ENCODE peak calls at places on chromosomes 16 and 17, in four cellular contexts. One of them, this sample, is unnamed.

GRCh38 chr16:57634171-57634570 is 5.7 kb downstream of the ADGRG1 start:
- DNase-seq in gastrocnemius medialis: no peak
- DNase-seq in astrocyte of the spinal cord: no peak
- DNase-seq in DND-41: no peak
- DNase-seq in this sample: no peak

GRCh38 chr16:12260647-12261262 is 284.2 kb downstream of the SNX29 start:
- DNase-seq in gastrocnemius medialis: no peak
- DNase-seq in astrocyte of the spinal cord: peak; percentile 35
- DNase-seq in DND-41: no peak
- DNase-seq in this sample: no peak

GRCh38 chr16:68130520-68130919 is 45.4 kb downstream of the NFATC3 start:
- DNase-seq in astrocyte of the spinal cord: no peak
- DNase-seq in DND-41: no peak
- DNase-seq in gastrocnemius medialis: no peak
- DNase-seq in this sample: no peak

GRCh38 chr17:63841350-63842172 is 924 bp downstream of the SMARCD2 start:
- DNase-seq in DND-41: peak; percentile 28
- DNase-seq in astrocyte of the spinal cord: peak; percentile 32
- DNase-seq in gastrocnemius medialis: peak; percentile 66
- DNase-seq in this sample: peak; percentile 72

GRCh38 chr16:90023078-90023447 is 3.8 kb upstream of the DBNDD1 start:
- DNase-seq in gastrocnemius medialis: no peak
- DNase-seq in DND-41: no peak
- DNase-seq in astrocyte of the spinal cord: no peak
- DNase-seq in this sample: no peak

GRCh38 chr16:26701243-26701886 is 365.4 kb upstream of the C16orf82 start:
- DNase-seq in DND-41: no peak
- DNase-seq in gastrocnemius medialis: no peak
- DNase-seq in astrocyte of the spinal cord: no peak
- DNase-seq in this sample: no peak

GRCh38 chr16:75267631-75268264 is 16.3 kb upstream of the BCAR1 start:
- DNase-seq in astrocyte of the spinal cord: peak; percentile 58
- DNase-seq in gastrocnemius medialis: peak; percentile 97
- DNase-seq in DND-41: no peak
- DNase-seq in this sample: peak; percentile 77

GRCh38 chr17:73498854-73499597 is 145.2 kb downstream of the SDK2 start:
- DNase-seq in DND-41: no peak
- DNase-seq in gastrocnemius medialis: no peak
- DNase-seq in astrocyte of the spinal cord: no peak
- DNase-seq in this sample: peak; percentile 23

GRCh38 chr17:82218349-82219075 is 5.9 kb upstream of the CCDC57 start:
- DNase-seq in gastrocnemius medialis: no peak
- DNase-seq in astrocyte of the spinal cord: no peak
- DNase-seq in DND-41: no peak
- DNase-seq in this sample: no peak

GRCh38 chr17:81870155-81870977 is 771 bp downstream of the ARHGDIA start:
- DNase-seq in DND-41: peak; percentile 62
- DNase-seq in gastrocnemius medialis: no peak
- DNase-seq in astrocyte of the spinal cord: peak; percentile 58
- DNase-seq in this sample: peak; percentile 45

GRCh38 chr16:4599037-4599436 is 15.7 kb downstream of the UBALD1 start:
- DNase-seq in astrocyte of the spinal cord: no peak
- DNase-seq in gastrocnemius medialis: no peak
- DNase-seq in DND-41: no peak
- DNase-seq in this sample: no peak

GRCh38 chr16:84868829-84869457 is 49.2 kb downstream of the CRISPLD2 start:
- DNase-seq in DND-41: no peak
- DNase-seq in gastrocnemius medialis: peak; percentile 66
- DNase-seq in astrocyte of the spinal cord: no peak
- DNase-seq in this sample: no peak

GRCh38 chr17:43699438-43699756 is 37.7 kb upstream of the MEOX1 start:
- DNase-seq in gastrocnemius medialis: peak; percentile 18
- DNase-seq in astrocyte of the spinal cord: no peak
- DNase-seq in DND-41: no peak
- DNase-seq in this sample: no peak

GRCh38 chr16:4882633-4883285 is 35.5 kb downstream of the UBN1 start:
- DNase-seq in astrocyte of the spinal cord: peak; percentile 72
- DNase-seq in gastrocnemius medialis: peak; percentile 61
- DNase-seq in DND-41: no peak
- DNase-seq in this sample: peak; percentile 57

GRCh38 chr16:11986521-11987057 is 10.1 kb downstream of the SNX29 start:
- DNase-seq in astrocyte of the spinal cord: no peak
- DNase-seq in gastrocnemius medialis: no peak
- DNase-seq in DND-41: no peak
- DNase-seq in this sample: no peak

GRCh38 chr17:3512512-3513171 is 36.8 kb downstream of the ASPA start:
- DNase-seq in DND-41: no peak
- DNase-seq in astrocyte of the spinal cord: peak; percentile 36
- DNase-seq in gastrocnemius medialis: peak; percentile 84
- DNase-seq in this sample: peak; percentile 81

GRCh38 chr16:85384831-85385462 is 228.2 kb upstream of the GSE1 start:
- DNase-seq in astrocyte of the spinal cord: no peak
- DNase-seq in gastrocnemius medialis: no peak
- DNase-seq in DND-41: no peak
- DNase-seq in this sample: peak; percentile 7

GRCh38 chr16:22857296-22857695 is 43.3 kb downstream of the HS3ST2 start:
- DNase-seq in gastrocnemius medialis: no peak
- DNase-seq in DND-41: no peak
- DNase-seq in astrocyte of the spinal cord: no peak
- DNase-seq in this sample: no peak

GRCh38 chr16:86016201-86016965 is 117.4 kb downstream of the IRF8 start:
- DNase-seq in gastrocnemius medialis: no peak
- DNase-seq in astrocyte of the spinal cord: peak; percentile 49
- DNase-seq in DND-41: peak; percentile 48
- DNase-seq in this sample: no peak

GRCh38 chr17:45675012-45675411 is 109.1 kb upstream of the CRHR1 start:
- DNase-seq in DND-41: no peak
- DNase-seq in astrocyte of the spinal cord: no peak
- DNase-seq in gastrocnemius medialis: no peak
- DNase-seq in this sample: no peak

DNA sequence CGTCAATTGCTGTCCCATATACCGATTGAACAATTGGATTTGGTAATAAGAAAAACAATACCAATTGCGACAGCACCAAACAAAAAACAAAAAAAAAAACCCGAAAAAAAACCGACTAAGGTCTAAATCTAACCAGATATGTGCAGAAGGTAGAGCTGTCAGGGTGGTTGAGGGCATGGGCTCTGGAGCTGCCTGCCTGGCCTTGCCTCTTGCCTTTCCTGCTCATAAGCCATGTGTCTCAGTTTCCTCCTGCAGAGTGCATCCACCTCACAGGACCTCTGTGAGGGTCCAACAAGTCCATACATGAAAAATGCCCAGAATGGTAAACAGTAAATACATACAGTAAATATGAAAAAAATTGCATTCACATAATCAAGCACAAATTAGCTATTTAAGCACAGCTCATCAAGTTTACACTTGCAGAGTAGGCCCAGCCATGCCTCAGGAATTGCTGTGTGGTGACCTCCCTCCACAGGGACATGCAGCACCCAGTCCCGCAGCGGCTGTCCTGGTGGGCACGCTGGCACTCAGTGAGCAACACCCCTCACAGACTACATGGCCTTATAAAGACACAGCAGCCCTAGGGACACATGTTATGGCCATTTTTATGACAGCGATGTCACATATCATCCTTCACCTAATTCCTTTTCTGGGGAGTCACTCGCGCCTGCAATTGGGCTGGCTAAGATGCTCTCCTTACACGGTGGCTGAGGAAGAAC is 17.9 kb downstream of the TBC1D28 start:
- DNase-seq in DND-41: no peak
- DNase-seq in gastrocnemius medialis: no peak
- DNase-seq in astrocyte of the spinal cord: no peak
- DNase-seq in this sample: no peak
- H3K4me3 ChIP-seq in DND-41: peak overlapping the region; percentile 43
- H3K4me3 ChIP-seq in gastrocnemius medialis: no peak overlapping the region
- H3K4me3 ChIP-seq in astrocyte of the spinal cord: no peak overlapping the region
- H3K4me3 ChIP-seq in this sample: peak overlapping the region; percentile 54

GRCh38 chr16:7363397-7364053 is 30.9 kb downstream of the RBFOX1 start:
- DNase-seq in gastrocnemius medialis: peak; percentile 82
- DNase-seq in astrocyte of the spinal cord: no peak
- DNase-seq in DND-41: no peak
- DNase-seq in this sample: peak; percentile 44
- H3K4me3 ChIP-seq in gastrocnemius medialis: peak overlapping the region; percentile 35
- H3K4me3 ChIP-seq in astrocyte of the spinal cord: no peak overlapping the region
- H3K4me3 ChIP-seq in DND-41: no peak overlapping the region
- H3K4me3 ChIP-seq in this sample: no peak overlapping the region

DNA sequence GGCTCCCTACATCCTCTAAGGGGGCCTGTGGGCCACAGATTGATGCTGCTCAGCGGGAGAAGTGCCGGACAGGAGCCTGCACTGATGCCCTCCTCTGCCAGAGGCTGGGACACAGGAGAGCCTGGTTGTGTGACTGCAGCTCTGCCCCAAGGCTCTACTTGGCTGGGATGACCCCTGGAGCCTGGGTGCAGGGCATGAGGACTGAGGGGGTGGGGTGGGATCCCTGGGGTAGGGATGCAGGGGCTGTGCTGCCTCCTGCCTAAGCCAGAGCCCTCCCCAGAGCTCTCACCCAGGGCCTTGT is 577 bp downstream of the EVPLL start:
- DNase-seq in gastrocnemius medialis: no peak
- DNase-seq in astrocyte of the spinal cord: no peak
- DNase-seq in DND-41: no peak
- DNase-seq in this sample: no peak
- H3K4me3 ChIP-seq in gastrocnemius medialis: no peak overlapping the region
- H3K4me3 ChIP-seq in astrocyte of the spinal cord: no peak overlapping the region
- H3K4me3 ChIP-seq in DND-41: no peak overlapping the region
- H3K4me3 ChIP-seq in this sample: no peak overlapping the region

GRCh38 chr16:79856581-79856980 is 256.0 kb upstream of the MAF start:
- DNase-seq in gastrocnemius medialis: no peak
- DNase-seq in astrocyte of the spinal cord: no peak
- DNase-seq in DND-41: no peak
- DNase-seq in this sample: no peak
- H3K4me3 ChIP-seq in gastrocnemius medialis: no peak overlapping the region
- H3K4me3 ChIP-seq in astrocyte of the spinal cord: no peak overlapping the region
- H3K4me3 ChIP-seq in DND-41: no peak overlapping the region
- H3K4me3 ChIP-seq in this sample: no peak overlapping the region

GRCh38 chr16:66270333-66270927 is 96.1 kb upstream of the CDH5 start:
- DNase-seq in astrocyte of the spinal cord: peak; percentile 71
- DNase-seq in DND-41: peak; percentile 69
- DNase-seq in gastrocnemius medialis: peak; percentile 25
- DNase-seq in this sample: peak; percentile 48
- H3K4me3 ChIP-seq in astrocyte of the spinal cord: no peak overlapping the region
- H3K4me3 ChIP-seq in DND-41: no peak overlapping the region
- H3K4me3 ChIP-seq in gastrocnemius medialis: no peak overlapping the region
- H3K4me3 ChIP-seq in this sample: no peak overlapping the region

GRCh38 chr17:57466042-57466471 is 209.7 kb downstream of the MSI2 start:
- DNase-seq in gastrocnemius medialis: no peak
- DNase-seq in astrocyte of the spinal cord: no peak
- DNase-seq in DND-41: no peak
- DNase-seq in this sample: no peak
- H3K4me3 ChIP-seq in gastrocnemius medialis: no peak overlapping the region
- H3K4me3 ChIP-seq in astrocyte of the spinal cord: no peak overlapping the region
- H3K4me3 ChIP-seq in DND-41: no peak overlapping the region
- H3K4me3 ChIP-seq in this sample: no peak overlapping the region